ENCODE peak calls at places on chromosomes 4 and X, in six cellular contexts. S is AG10803, J is stomach, B is fibroblast of the aortic adventitia, Q is K562, G is esophagus squamous epithelium. U is an unnamed sample.

GRCh38 chrX:87664381-87664780 is 146.8 kb downstream of the KLHL4 start:
- DNase-seq in S (no peak), J (no peak), B (peak; percentile 63), Q (peak; percentile 3), G (no peak), U (peak; percentile 77)

GRCh38 chrX:134171661-134172587 is 65.1 kb upstream of the CCDC160 start:
- DNase-seq in S (no peak), J (peak; percentile 34), B (no peak), Q (no peak), G (no peak), U (no peak)

GRCh38 chrX:13179100-13179499 is 134.7 kb upstream of the FAM9C start:
- DNase-seq in S (no peak), J (no peak), B (no peak), Q (no peak), G (no peak), U (no peak)

GRCh38 chr4:1216869-1217294 is 32.0 kb downstream of the CTBP1 start:
- DNase-seq in S (no peak), J (peak; percentile 48), B (no peak), Q (no peak), G (no peak), U (peak; percentile 70)

GRCh38 chr4:3342182-3342854 is 49.5 kb downstream of the RGS12 start:
- DNase-seq in S (peak; percentile 51), J (no peak), B (peak; percentile 72), Q (no peak), G (no peak), U (no peak)

GRCh38 chr4:25032126-25032525 is 1.4 kb upstream of the LGI2 start:
- DNase-seq in S (peak; percentile 10), J (no peak), B (peak; percentile 48), Q (no peak), G (no peak), U (no peak)

GRCh38 chr4:72846280-72847111 is 223.0 kb downstream of the COX18 start:
- DNase-seq in S (peak; percentile 7), J (no peak), B (no peak), Q (peak; percentile 15), G (no peak), U (peak; percentile 44)

GRCh38 chr4:4711902-4712301 is 147.6 kb upstream of the MSX1 start:
- DNase-seq in S (no peak), J (no peak), B (no peak), Q (no peak), G (no peak), U (no peak)

GRCh38 chr4:109701566-109702399 is 1.5 kb downstream of the CASP6 start:
- DNase-seq in S (no peak), J (no peak), B (peak; percentile 8), Q (peak; percentile 25), G (no peak), U (peak; percentile 57)

GRCh38 chr4:27616166-27616565 is 755.5 kb downstream of the STIM2 start:
- DNase-seq in S (no peak), J (no peak), B (no peak), Q (no peak), G (no peak), U (no peak)

GRCh38 chr4:126267689-126268088 is 952.9 kb downstream of the FAT4 start:
- DNase-seq in S (peak; percentile 86), J (no peak), B (peak; percentile 77), Q (no peak), G (no peak), U (no peak)

DNA sequence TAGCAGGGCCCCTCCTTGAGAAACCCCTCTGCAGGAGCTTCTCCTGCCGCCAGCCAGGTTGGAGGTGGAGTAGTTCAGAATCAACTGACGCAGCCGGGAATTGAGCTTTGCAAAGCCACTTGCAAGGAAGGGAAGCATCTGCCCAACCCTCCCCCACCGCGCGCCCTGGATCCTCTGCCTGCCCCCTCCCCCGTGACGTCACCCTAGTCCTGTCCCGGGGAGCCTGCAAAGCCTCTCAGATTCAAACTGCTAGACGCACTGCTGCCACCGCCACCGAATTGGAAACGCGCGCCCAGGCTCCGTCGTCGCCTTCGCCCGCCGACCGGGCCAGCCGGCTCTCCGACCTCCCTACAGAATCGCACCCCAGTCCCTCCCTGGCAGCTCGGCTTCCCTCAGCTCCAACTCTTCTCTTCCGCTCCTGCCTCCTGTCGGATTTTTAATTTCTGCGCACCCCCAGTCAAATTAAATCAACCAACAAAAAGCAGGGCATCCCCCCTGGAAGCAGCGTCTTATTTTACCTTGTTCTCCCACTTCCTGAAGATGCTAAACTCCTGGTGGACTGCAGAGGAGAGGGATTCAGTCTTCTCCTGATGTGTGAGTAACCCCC is 3.8 kb downstream of the SLITRK2 start:
- DNase-seq in S (no peak), J (no peak), B (no peak), Q (no peak), G (no peak), U (no peak)
- H3K4me3 ChIP-seq in S (no peak overlapping the region), J (no peak overlapping the region), B (no peak overlapping the region), Q (no peak overlapping the region), G (no peak overlapping the region), U (no peak overlapping the region)

GRCh38 chr4:186072516-186072915 is 3.6 kb downstream of the TLR3 start:
- DNase-seq in S (no peak), J (no peak), B (no peak), Q (no peak), G (no peak), U (no peak)

GRCh38 chr4:186067757-186068385 is 1.1 kb upstream of the TLR3 start:
- DNase-seq in S (peak; percentile 51), J (peak; percentile 79), B (peak; percentile 63), Q (no peak), G (peak; percentile 2), U (peak; percentile 73)

GRCh38 chr4:186068581-186069402 is at the start of gene TLR3:
- DNase-seq in S (peak; percentile 17), J (no peak), B (peak; percentile 45), Q (no peak), G (no peak), U (peak; percentile 46)

GRCh38 chr4:186074189-186074588 is 5.2 kb downstream of the TLR3 start:
- DNase-seq in S (no peak), J (no peak), B (no peak), Q (no peak), G (no peak), U (no peak)

GRCh38 chr4:186069734-186070133 is 778 bp downstream of the TLR3 start:
- DNase-seq in S (no peak), J (no peak), B (no peak), Q (no peak), G (no peak), U (no peak)
- H3K4me3 ChIP-seq in S (no peak overlapping the region), J (peak overlapping the region; percentile 50), B (peak overlapping the region; percentile 64), Q (no peak overlapping the region), G (peak overlapping the region; percentile 48), U (no peak overlapping the region)

GRCh38 chrX:23887918-23888317 is 19.8 kb downstream of the APOO start:
- DNase-seq in S (no peak), J (no peak), B (no peak), Q (no peak), G (no peak), U (no peak)

GRCh38 chrX:23885803-23886202 is 21.9 kb downstream of the APOO start:
- DNase-seq in S (peak; percentile 11), J (no peak), B (no peak), Q (no peak), G (no peak), U (no peak)

GRCh38 chrX:23883737-23884354 is 23.9 kb downstream of the APOO start:
- DNase-seq in S (peak; percentile 73), J (no peak), B (peak; percentile 67), Q (peak; percentile 36), G (no peak), U (no peak)

GRCh38 chrX:23887448-23887847 is 20.3 kb downstream of the APOO start:
- DNase-seq in S (no peak), J (peak; percentile 45), B (no peak), Q (no peak), G (no peak), U (no peak)

GRCh38 chrX:23884427-23885024 is 23.2 kb downstream of the APOO start:
- DNase-seq in S (peak; percentile 22), J (no peak), B (no peak), Q (peak; percentile 16), G (no peak), U (no peak)
- H3K4me3 ChIP-seq in S (no peak overlapping the region), J (no peak overlapping the region), B (no peak overlapping the region), Q (no peak overlapping the region), G (no peak overlapping the region), U (no peak overlapping the region)

GRCh38 chr4:10105920-10106319 is 10.7 kb downstream of the WDR1 start:
- DNase-seq in S (no peak), J (no peak), B (no peak), Q (no peak), G (no peak), U (no peak)
- H3K4me3 ChIP-seq in S (peak overlapping the region; percentile 49), J (no peak overlapping the region), B (no peak overlapping the region), Q (no peak overlapping the region), G (no peak overlapping the region), U (no peak overlapping the region)

DNA sequence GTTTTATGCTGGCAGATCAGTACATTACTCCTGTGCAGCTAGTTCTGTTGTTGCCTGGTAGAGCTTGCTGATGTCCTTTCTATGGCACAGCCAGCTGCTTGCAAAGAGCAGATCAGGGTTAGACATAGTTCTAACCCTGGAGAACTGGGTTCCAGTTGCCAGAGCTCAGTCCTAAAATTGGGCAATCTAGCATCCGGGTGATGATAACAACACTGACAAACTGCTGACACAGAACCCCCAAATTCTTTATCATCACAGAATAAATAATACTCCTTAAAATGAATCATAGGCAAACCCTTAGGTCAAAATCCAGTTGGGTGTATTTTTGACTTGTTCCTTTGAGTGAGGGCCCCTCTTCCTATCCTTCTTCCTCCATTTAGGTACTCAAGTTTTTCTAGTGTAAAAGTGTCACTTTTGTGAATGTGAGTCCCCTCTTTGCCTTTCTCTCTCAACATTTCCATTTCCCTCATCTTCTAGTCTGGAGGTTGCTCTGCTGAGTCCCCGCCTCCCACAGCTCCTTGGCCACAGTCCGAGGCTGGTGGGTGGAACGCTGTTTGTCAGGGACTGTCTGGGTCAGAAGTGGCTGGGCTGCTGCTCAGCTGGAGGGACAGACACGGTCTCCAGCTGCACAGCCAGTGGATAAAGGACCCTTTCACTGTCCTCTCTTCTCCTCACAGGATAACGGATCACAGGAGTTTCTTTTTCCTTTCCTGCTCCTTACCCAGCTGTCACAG is 93.6 kb upstream of the RASGEF1B start:
- DNase-seq in S (no peak), J (peak; percentile 81), B (peak; percentile 19), Q (no peak), G (no peak), U (no peak)
- H3K4me3 ChIP-seq in S (no peak overlapping the region), J (peak overlapping the region; percentile 13), B (peak overlapping the region; percentile 28), Q (no peak overlapping the region), G (peak overlapping the region; percentile 25), U (no peak overlapping the region)

U was measured in Karpas-422.